ENCODE peak calls at places on chromosome X, in eight cellular contexts. One of them, this sample, is unnamed.

GRCh38 chrX:110442631-110443030 is 84.0 kb downstream of the RTL9 start:
- DNase-seq in activated CD4-positive, alpha-beta T cell treated with anti-CD3 and anti-CD28 coated beads, Interleukin-2, amount 10 ng/mL, durations not matched to agents 24 days and 14 days: no peak
- DNase-seq in substantia nigra: no peak
- DNase-seq in NCI-H2081: peak; percentile 23
- DNase-seq in H54: peak; percentile 57
- DNase-seq in left ventricle myocardium inferior: no peak
- DNase-seq in stimulated activated CD4-positive, alpha-beta T cell treated with anti-CD3 and anti-CD28 coated beads, Interleukin-15, amount 100 ng/mL, for 1 hour: no peak
- DNase-seq in activated T-helper 9 cell treated with anti-CD3 and anti-CD28 coated beads, Interleukin-2, amount 50 U/mL, for 16 hours: no peak
- DNase-seq in this sample: no peak

GRCh38 chrX:104681214-104681613 is 115.2 kb downstream of the IL1RAPL2 start:
- DNase-seq in activated CD4-positive, alpha-beta T cell treated with anti-CD3 and anti-CD28 coated beads, Interleukin-2, amount 10 ng/mL, durations not matched to agents 24 days and 14 days: no peak
- DNase-seq in substantia nigra: no peak
- DNase-seq in NCI-H2081: no peak
- DNase-seq in H54: no peak
- DNase-seq in left ventricle myocardium inferior: no peak
- DNase-seq in stimulated activated CD4-positive, alpha-beta T cell treated with anti-CD3 and anti-CD28 coated beads, Interleukin-15, amount 100 ng/mL, for 1 hour: no peak
- DNase-seq in activated T-helper 9 cell treated with anti-CD3 and anti-CD28 coated beads, Interleukin-2, amount 50 U/mL, for 16 hours: no peak
- DNase-seq in this sample: no peak

GRCh38 chrX:16491461-16491860 is 158.5 kb upstream of the S100G start:
- DNase-seq in activated CD4-positive, alpha-beta T cell treated with anti-CD3 and anti-CD28 coated beads, Interleukin-2, amount 10 ng/mL, durations not matched to agents 24 days and 14 days: no peak
- DNase-seq in substantia nigra: no peak
- DNase-seq in NCI-H2081: no peak
- DNase-seq in H54: no peak
- DNase-seq in left ventricle myocardium inferior: no peak
- DNase-seq in stimulated activated CD4-positive, alpha-beta T cell treated with anti-CD3 and anti-CD28 coated beads, Interleukin-15, amount 100 ng/mL, for 1 hour: no peak
- DNase-seq in activated T-helper 9 cell treated with anti-CD3 and anti-CD28 coated beads, Interleukin-2, amount 50 U/mL, for 16 hours: no peak
- DNase-seq in this sample: no peak

GRCh38 chrX:130039847-130040246 is 57.4 kb downstream of the BCORL1 start:
- DNase-seq in activated CD4-positive, alpha-beta T cell treated with anti-CD3 and anti-CD28 coated beads, Interleukin-2, amount 10 ng/mL, durations not matched to agents 24 days and 14 days: no peak
- DNase-seq in substantia nigra: no peak
- DNase-seq in NCI-H2081: no peak
- DNase-seq in H54: no peak
- DNase-seq in left ventricle myocardium inferior: no peak
- DNase-seq in stimulated activated CD4-positive, alpha-beta T cell treated with anti-CD3 and anti-CD28 coated beads, Interleukin-15, amount 100 ng/mL, for 1 hour: no peak
- DNase-seq in activated T-helper 9 cell treated with anti-CD3 and anti-CD28 coated beads, Interleukin-2, amount 50 U/mL, for 16 hours: no peak
- DNase-seq in this sample: no peak

GRCh38 chrX:105464611-105465010 is 244.1 kb upstream of the TEX13A start:
- DNase-seq in activated CD4-positive, alpha-beta T cell treated with anti-CD3 and anti-CD28 coated beads, Interleukin-2, amount 10 ng/mL, durations not matched to agents 24 days and 14 days: no peak
- DNase-seq in substantia nigra: no peak
- DNase-seq in NCI-H2081: no peak
- DNase-seq in H54: no peak
- DNase-seq in left ventricle myocardium inferior: no peak
- DNase-seq in stimulated activated CD4-positive, alpha-beta T cell treated with anti-CD3 and anti-CD28 coated beads, Interleukin-15, amount 100 ng/mL, for 1 hour: no peak
- DNase-seq in activated T-helper 9 cell treated with anti-CD3 and anti-CD28 coated beads, Interleukin-2, amount 50 U/mL, for 16 hours: no peak
- DNase-seq in this sample: no peak

GRCh38 chrX:65871671-65872311 is 168.1 kb downstream of the VSIG4 start:
- DNase-seq in activated CD4-positive, alpha-beta T cell treated with anti-CD3 and anti-CD28 coated beads, Interleukin-2, amount 10 ng/mL, durations not matched to agents 24 days and 14 days: no peak
- DNase-seq in substantia nigra: no peak
- DNase-seq in NCI-H2081: peak; percentile 77
- DNase-seq in H54: no peak
- DNase-seq in left ventricle myocardium inferior: no peak
- DNase-seq in stimulated activated CD4-positive, alpha-beta T cell treated with anti-CD3 and anti-CD28 coated beads, Interleukin-15, amount 100 ng/mL, for 1 hour: no peak
- DNase-seq in activated T-helper 9 cell treated with anti-CD3 and anti-CD28 coated beads, Interleukin-2, amount 50 U/mL, for 16 hours: no peak
- DNase-seq in this sample: no peak

GRCh38 chrX:155857561-155857960 is 23.6 kb upstream of the VAMP7 start:
- DNase-seq in activated CD4-positive, alpha-beta T cell treated with anti-CD3 and anti-CD28 coated beads, Interleukin-2, amount 10 ng/mL, durations not matched to agents 24 days and 14 days: no peak
- DNase-seq in substantia nigra: no peak
- DNase-seq in NCI-H2081: peak; percentile 8
- DNase-seq in H54: peak; percentile 3
- DNase-seq in left ventricle myocardium inferior: no peak
- DNase-seq in stimulated activated CD4-positive, alpha-beta T cell treated with anti-CD3 and anti-CD28 coated beads, Interleukin-15, amount 100 ng/mL, for 1 hour: no peak
- DNase-seq in activated T-helper 9 cell treated with anti-CD3 and anti-CD28 coated beads, Interleukin-2, amount 50 U/mL, for 16 hours: no peak
- DNase-seq in this sample: no peak

GRCh38 chrX:7448123-7448522 is 300.2 kb upstream of the PUDP start:
- DNase-seq in activated CD4-positive, alpha-beta T cell treated with anti-CD3 and anti-CD28 coated beads, Interleukin-2, amount 10 ng/mL, durations not matched to agents 24 days and 14 days: no peak
- DNase-seq in substantia nigra: no peak
- DNase-seq in NCI-H2081: no peak
- DNase-seq in H54: no peak
- DNase-seq in left ventricle myocardium inferior: no peak
- DNase-seq in stimulated activated CD4-positive, alpha-beta T cell treated with anti-CD3 and anti-CD28 coated beads, Interleukin-15, amount 100 ng/mL, for 1 hour: no peak
- DNase-seq in activated T-helper 9 cell treated with anti-CD3 and anti-CD28 coated beads, Interleukin-2, amount 50 U/mL, for 16 hours: no peak
- DNase-seq in this sample: no peak

GRCh38 chrX:154125356-154126040 is 18.5 kb upstream of the OPN1LW start:
- DNase-seq in activated CD4-positive, alpha-beta T cell treated with anti-CD3 and anti-CD28 coated beads, Interleukin-2, amount 10 ng/mL, durations not matched to agents 24 days and 14 days: no peak
- DNase-seq in substantia nigra: no peak
- DNase-seq in NCI-H2081: no peak
- DNase-seq in H54: no peak
- DNase-seq in left ventricle myocardium inferior: peak; percentile 49
- DNase-seq in stimulated activated CD4-positive, alpha-beta T cell treated with anti-CD3 and anti-CD28 coated beads, Interleukin-15, amount 100 ng/mL, for 1 hour: no peak
- DNase-seq in activated T-helper 9 cell treated with anti-CD3 and anti-CD28 coated beads, Interleukin-2, amount 50 U/mL, for 16 hours: no peak
- DNase-seq in this sample: no peak

GRCh38 chrX:126063984-126064383 is 102.1 kb downstream of the DCAF12L2 start:
- DNase-seq in activated CD4-positive, alpha-beta T cell treated with anti-CD3 and anti-CD28 coated beads, Interleukin-2, amount 10 ng/mL, durations not matched to agents 24 days and 14 days: no peak
- DNase-seq in substantia nigra: no peak
- DNase-seq in NCI-H2081: no peak
- DNase-seq in H54: no peak
- DNase-seq in left ventricle myocardium inferior: no peak
- DNase-seq in stimulated activated CD4-positive, alpha-beta T cell treated with anti-CD3 and anti-CD28 coated beads, Interleukin-15, amount 100 ng/mL, for 1 hour: no peak
- DNase-seq in activated T-helper 9 cell treated with anti-CD3 and anti-CD28 coated beads, Interleukin-2, amount 50 U/mL, for 16 hours: no peak
- DNase-seq in this sample: no peak

GRCh38 chrX:16023790-16024734 is 99.3 kb upstream of the GRPR start:
- DNase-seq in activated CD4-positive, alpha-beta T cell treated with anti-CD3 and anti-CD28 coated beads, Interleukin-2, amount 10 ng/mL, durations not matched to agents 24 days and 14 days: no peak
- DNase-seq in substantia nigra: no peak
- DNase-seq in NCI-H2081: no peak
- DNase-seq in H54: no peak
- DNase-seq in left ventricle myocardium inferior: no peak
- DNase-seq in stimulated activated CD4-positive, alpha-beta T cell treated with anti-CD3 and anti-CD28 coated beads, Interleukin-15, amount 100 ng/mL, for 1 hour: no peak
- DNase-seq in activated T-helper 9 cell treated with anti-CD3 and anti-CD28 coated beads, Interleukin-2, amount 50 U/mL, for 16 hours: no peak
- DNase-seq in this sample: no peak

GRCh38 chrX:112087545-112087944 is 5.0 kb upstream of the TRPC5 start:
- DNase-seq in activated CD4-positive, alpha-beta T cell treated with anti-CD3 and anti-CD28 coated beads, Interleukin-2, amount 10 ng/mL, durations not matched to agents 24 days and 14 days: no peak
- DNase-seq in substantia nigra: no peak
- DNase-seq in NCI-H2081: no peak
- DNase-seq in H54: no peak
- DNase-seq in left ventricle myocardium inferior: no peak
- DNase-seq in stimulated activated CD4-positive, alpha-beta T cell treated with anti-CD3 and anti-CD28 coated beads, Interleukin-15, amount 100 ng/mL, for 1 hour: no peak
- DNase-seq in activated T-helper 9 cell treated with anti-CD3 and anti-CD28 coated beads, Interleukin-2, amount 50 U/mL, for 16 hours: no peak
- DNase-seq in this sample: no peak

GRCh38 chrX:28177202-28177601 is 196.0 kb upstream of the DCAF8L1 start:
- DNase-seq in activated CD4-positive, alpha-beta T cell treated with anti-CD3 and anti-CD28 coated beads, Interleukin-2, amount 10 ng/mL, durations not matched to agents 24 days and 14 days: no peak
- DNase-seq in substantia nigra: no peak
- DNase-seq in NCI-H2081: peak; percentile 7
- DNase-seq in H54: no peak
- DNase-seq in left ventricle myocardium inferior: no peak
- DNase-seq in stimulated activated CD4-positive, alpha-beta T cell treated with anti-CD3 and anti-CD28 coated beads, Interleukin-15, amount 100 ng/mL, for 1 hour: no peak
- DNase-seq in activated T-helper 9 cell treated with anti-CD3 and anti-CD28 coated beads, Interleukin-2, amount 50 U/mL, for 16 hours: no peak
- DNase-seq in this sample: no peak

GRCh38 chrX:127038065-127038464 is 218.5 kb downstream of the PRR32 start:
- DNase-seq in activated CD4-positive, alpha-beta T cell treated with anti-CD3 and anti-CD28 coated beads, Interleukin-2, amount 10 ng/mL, durations not matched to agents 24 days and 14 days: no peak
- DNase-seq in substantia nigra: no peak
- DNase-seq in NCI-H2081: peak; percentile 25
- DNase-seq in H54: no peak
- DNase-seq in left ventricle myocardium inferior: no peak
- DNase-seq in stimulated activated CD4-positive, alpha-beta T cell treated with anti-CD3 and anti-CD28 coated beads, Interleukin-15, amount 100 ng/mL, for 1 hour: no peak
- DNase-seq in activated T-helper 9 cell treated with anti-CD3 and anti-CD28 coated beads, Interleukin-2, amount 50 U/mL, for 16 hours: no peak
- DNase-seq in this sample: no peak

GRCh38 chrX:40201486-40201885 is 103.7 kb upstream of the BCOR start:
- DNase-seq in activated CD4-positive, alpha-beta T cell treated with anti-CD3 and anti-CD28 coated beads, Interleukin-2, amount 10 ng/mL, durations not matched to agents 24 days and 14 days: peak; percentile 84
- DNase-seq in substantia nigra: no peak
- DNase-seq in NCI-H2081: no peak
- DNase-seq in H54: no peak
- DNase-seq in left ventricle myocardium inferior: no peak
- DNase-seq in stimulated activated CD4-positive, alpha-beta T cell treated with anti-CD3 and anti-CD28 coated beads, Interleukin-15, amount 100 ng/mL, for 1 hour: no peak
- DNase-seq in activated T-helper 9 cell treated with anti-CD3 and anti-CD28 coated beads, Interleukin-2, amount 50 U/mL, for 16 hours: no peak
- DNase-seq in this sample: no peak

GRCh38 chrX:7904557-7904956 is 22.7 kb downstream of the PNPLA4 start:
- DNase-seq in activated CD4-positive, alpha-beta T cell treated with anti-CD3 and anti-CD28 coated beads, Interleukin-2, amount 10 ng/mL, durations not matched to agents 24 days and 14 days: no peak
- DNase-seq in substantia nigra: no peak
- DNase-seq in NCI-H2081: no peak
- DNase-seq in H54: no peak
- DNase-seq in left ventricle myocardium inferior: no peak
- DNase-seq in stimulated activated CD4-positive, alpha-beta T cell treated with anti-CD3 and anti-CD28 coated beads, Interleukin-15, amount 100 ng/mL, for 1 hour: no peak
- DNase-seq in activated T-helper 9 cell treated with anti-CD3 and anti-CD28 coated beads, Interleukin-2, amount 50 U/mL, for 16 hours: no peak
- DNase-seq in this sample: no peak

GRCh38 chrX:2692221-2693122 is 1.4 kb downstream of the CD99 start:
- DNase-seq in activated CD4-positive, alpha-beta T cell treated with anti-CD3 and anti-CD28 coated beads, Interleukin-2, amount 10 ng/mL, durations not matched to agents 24 days and 14 days: peak; percentile 78
- DNase-seq in substantia nigra: no peak
- DNase-seq in NCI-H2081: no peak
- DNase-seq in H54: no peak
- DNase-seq in left ventricle myocardium inferior: peak; percentile 63
- DNase-seq in stimulated activated CD4-positive, alpha-beta T cell treated with anti-CD3 and anti-CD28 coated beads, Interleukin-15, amount 100 ng/mL, for 1 hour: no peak
- DNase-seq in activated T-helper 9 cell treated with anti-CD3 and anti-CD28 coated beads, Interleukin-2, amount 50 U/mL, for 16 hours: no peak
- DNase-seq in this sample: no peak

GRCh38 chrX:28278236-28278635 is 297.0 kb upstream of the DCAF8L1 start:
- DNase-seq in activated CD4-positive, alpha-beta T cell treated with anti-CD3 and anti-CD28 coated beads, Interleukin-2, amount 10 ng/mL, durations not matched to agents 24 days and 14 days: no peak
- DNase-seq in substantia nigra: no peak
- DNase-seq in NCI-H2081: no peak
- DNase-seq in H54: no peak
- DNase-seq in left ventricle myocardium inferior: no peak
- DNase-seq in stimulated activated CD4-positive, alpha-beta T cell treated with anti-CD3 and anti-CD28 coated beads, Interleukin-15, amount 100 ng/mL, for 1 hour: no peak
- DNase-seq in activated T-helper 9 cell treated with anti-CD3 and anti-CD28 coated beads, Interleukin-2, amount 50 U/mL, for 16 hours: no peak
- DNase-seq in this sample: no peak

GRCh38 chrX:140767646-140768045 is 58.1 kb downstream of the LINC00632 start:
- DNase-seq in activated CD4-positive, alpha-beta T cell treated with anti-CD3 and anti-CD28 coated beads, Interleukin-2, amount 10 ng/mL, durations not matched to agents 24 days and 14 days: no peak
- DNase-seq in substantia nigra: no peak
- DNase-seq in NCI-H2081: no peak
- DNase-seq in H54: no peak
- DNase-seq in left ventricle myocardium inferior: no peak
- DNase-seq in stimulated activated CD4-positive, alpha-beta T cell treated with anti-CD3 and anti-CD28 coated beads, Interleukin-15, amount 100 ng/mL, for 1 hour: no peak
- DNase-seq in activated T-helper 9 cell treated with anti-CD3 and anti-CD28 coated beads, Interleukin-2, amount 50 U/mL, for 16 hours: no peak
- DNase-seq in this sample: no peak

GRCh38 chrX:154378059-154378798 is 866 bp upstream of the EMD start:
- DNase-seq in activated CD4-positive, alpha-beta T cell treated with anti-CD3 and anti-CD28 coated beads, Interleukin-2, amount 10 ng/mL, durations not matched to agents 24 days and 14 days: no peak
- DNase-seq in substantia nigra: no peak
- DNase-seq in NCI-H2081: peak; percentile 44
- DNase-seq in H54: no peak
- DNase-seq in left ventricle myocardium inferior: peak; percentile 56
- DNase-seq in stimulated activated CD4-positive, alpha-beta T cell treated with anti-CD3 and anti-CD28 coated beads, Interleukin-15, amount 100 ng/mL, for 1 hour: peak; percentile 89
- DNase-seq in activated T-helper 9 cell treated with anti-CD3 and anti-CD28 coated beads, Interleukin-2, amount 50 U/mL, for 16 hours: no peak
- DNase-seq in this sample: peak; percentile 98

GRCh38 chrX:56429581-56429980 is 133.8 kb upstream of the UBQLN2 start:
- DNase-seq in activated CD4-positive, alpha-beta T cell treated with anti-CD3 and anti-CD28 coated beads, Interleukin-2, amount 10 ng/mL, durations not matched to agents 24 days and 14 days: no peak
- DNase-seq in substantia nigra: no peak
- DNase-seq in NCI-H2081: no peak
- DNase-seq in H54: no peak
- DNase-seq in left ventricle myocardium inferior: no peak
- DNase-seq in stimulated activated CD4-positive, alpha-beta T cell treated with anti-CD3 and anti-CD28 coated beads, Interleukin-15, amount 100 ng/mL, for 1 hour: no peak
- DNase-seq in activated T-helper 9 cell treated with anti-CD3 and anti-CD28 coated beads, Interleukin-2, amount 50 U/mL, for 16 hours: no peak
- DNase-seq in this sample: no peak

GRCh38 chrX:16839852-16840460 is 30.2 kb downstream of the RBBP7 start:
- DNase-seq in activated CD4-positive, alpha-beta T cell treated with anti-CD3 and anti-CD28 coated beads, Interleukin-2, amount 10 ng/mL, durations not matched to agents 24 days and 14 days: no peak
- DNase-seq in substantia nigra: no peak
- DNase-seq in NCI-H2081: no peak
- DNase-seq in H54: no peak
- DNase-seq in left ventricle myocardium inferior: no peak
- DNase-seq in stimulated activated CD4-positive, alpha-beta T cell treated with anti-CD3 and anti-CD28 coated beads, Interleukin-15, amount 100 ng/mL, for 1 hour: no peak
- DNase-seq in activated T-helper 9 cell treated with anti-CD3 and anti-CD28 coated beads, Interleukin-2, amount 50 U/mL, for 16 hours: no peak
- DNase-seq in this sample: no peak

GRCh38 chrX:15854080-15854655 is 445 bp downstream of the AP1S2 start:
- DNase-seq in activated CD4-positive, alpha-beta T cell treated with anti-CD3 and anti-CD28 coated beads, Interleukin-2, amount 10 ng/mL, durations not matched to agents 24 days and 14 days: peak; percentile 79
- DNase-seq in substantia nigra: peak; percentile 9
- DNase-seq in NCI-H2081: peak; percentile 18
- DNase-seq in H54: no peak
- DNase-seq in left ventricle myocardium inferior: peak; percentile 57
- DNase-seq in stimulated activated CD4-positive, alpha-beta T cell treated with anti-CD3 and anti-CD28 coated beads, Interleukin-15, amount 100 ng/mL, for 1 hour: peak; percentile 10
- DNase-seq in activated T-helper 9 cell treated with anti-CD3 and anti-CD28 coated beads, Interleukin-2, amount 50 U/mL, for 16 hours: peak; percentile 38
- DNase-seq in this sample: peak; percentile 58

GRCh38 chrX:153565996-153566580 is 32.9 kb downstream of the CCNQ start:
- DNase-seq in activated CD4-positive, alpha-beta T cell treated with anti-CD3 and anti-CD28 coated beads, Interleukin-2, amount 10 ng/mL, durations not matched to agents 24 days and 14 days: no peak
- DNase-seq in substantia nigra: no peak
- DNase-seq in NCI-H2081: no peak
- DNase-seq in H54: no peak
- DNase-seq in left ventricle myocardium inferior: no peak
- DNase-seq in stimulated activated CD4-positive, alpha-beta T cell treated with anti-CD3 and anti-CD28 coated beads, Interleukin-15, amount 100 ng/mL, for 1 hour: no peak
- DNase-seq in activated T-helper 9 cell treated with anti-CD3 and anti-CD28 coated beads, Interleukin-2, amount 50 U/mL, for 16 hours: no peak
- DNase-seq in this sample: no peak

GRCh38 chrX:139052461-139052860 is 340.9 kb upstream of the FGF13 start:
- DNase-seq in activated CD4-positive, alpha-beta T cell treated with anti-CD3 and anti-CD28 coated beads, Interleukin-2, amount 10 ng/mL, durations not matched to agents 24 days and 14 days: no peak
- DNase-seq in substantia nigra: no peak
- DNase-seq in NCI-H2081: no peak
- DNase-seq in H54: no peak
- DNase-seq in left ventricle myocardium inferior: no peak
- DNase-seq in stimulated activated CD4-positive, alpha-beta T cell treated with anti-CD3 and anti-CD28 coated beads, Interleukin-15, amount 100 ng/mL, for 1 hour: no peak
- DNase-seq in activated T-helper 9 cell treated with anti-CD3 and anti-CD28 coated beads, Interleukin-2, amount 50 U/mL, for 16 hours: no peak
- DNase-seq in this sample: no peak

GRCh38 chrX:76428243-76429130 is 977 bp downstream of the MAGEE1 start:
- DNase-seq in activated CD4-positive, alpha-beta T cell treated with anti-CD3 and anti-CD28 coated beads, Interleukin-2, amount 10 ng/mL, durations not matched to agents 24 days and 14 days: peak; percentile 80
- DNase-seq in substantia nigra: no peak
- DNase-seq in NCI-H2081: no peak
- DNase-seq in H54: no peak
- DNase-seq in left ventricle myocardium inferior: no peak
- DNase-seq in stimulated activated CD4-positive, alpha-beta T cell treated with anti-CD3 and anti-CD28 coated beads, Interleukin-15, amount 100 ng/mL, for 1 hour: no peak
- DNase-seq in activated T-helper 9 cell treated with anti-CD3 and anti-CD28 coated beads, Interleukin-2, amount 50 U/mL, for 16 hours: peak; percentile 16
- DNase-seq in this sample: peak; percentile 23

GRCh38 chrX:150084474-150085229 is 146.4 kb upstream of the EOLA2 start:
- DNase-seq in activated CD4-positive, alpha-beta T cell treated with anti-CD3 and anti-CD28 coated beads, Interleukin-2, amount 10 ng/mL, durations not matched to agents 24 days and 14 days: no peak
- DNase-seq in substantia nigra: no peak
- DNase-seq in NCI-H2081: no peak
- DNase-seq in H54: no peak
- DNase-seq in left ventricle myocardium inferior: no peak
- DNase-seq in stimulated activated CD4-positive, alpha-beta T cell treated with anti-CD3 and anti-CD28 coated beads, Interleukin-15, amount 100 ng/mL, for 1 hour: no peak
- DNase-seq in activated T-helper 9 cell treated with anti-CD3 and anti-CD28 coated beads, Interleukin-2, amount 50 U/mL, for 16 hours: no peak
- DNase-seq in this sample: no peak

GRCh38 chrX:69237228-69237627 is 72.0 kb upstream of the PJA1 start:
- DNase-seq in activated CD4-positive, alpha-beta T cell treated with anti-CD3 and anti-CD28 coated beads, Interleukin-2, amount 10 ng/mL, durations not matched to agents 24 days and 14 days: no peak
- DNase-seq in substantia nigra: no peak
- DNase-seq in NCI-H2081: no peak
- DNase-seq in H54: no peak
- DNase-seq in left ventricle myocardium inferior: no peak
- DNase-seq in stimulated activated CD4-positive, alpha-beta T cell treated with anti-CD3 and anti-CD28 coated beads, Interleukin-15, amount 100 ng/mL, for 1 hour: no peak
- DNase-seq in activated T-helper 9 cell treated with anti-CD3 and anti-CD28 coated beads, Interleukin-2, amount 50 U/mL, for 16 hours: no peak
- DNase-seq in this sample: no peak

GRCh38 chrX:2962346-2962745 is 33.2 kb upstream of the ARSD start:
- DNase-seq in activated CD4-positive, alpha-beta T cell treated with anti-CD3 and anti-CD28 coated beads, Interleukin-2, amount 10 ng/mL, durations not matched to agents 24 days and 14 days: no peak
- DNase-seq in substantia nigra: no peak
- DNase-seq in NCI-H2081: no peak
- DNase-seq in H54: no peak
- DNase-seq in left ventricle myocardium inferior: no peak
- DNase-seq in stimulated activated CD4-positive, alpha-beta T cell treated with anti-CD3 and anti-CD28 coated beads, Interleukin-15, amount 100 ng/mL, for 1 hour: no peak
- DNase-seq in activated T-helper 9 cell treated with anti-CD3 and anti-CD28 coated beads, Interleukin-2, amount 50 U/mL, for 16 hours: no peak
- DNase-seq in this sample: peak; percentile 31

GRCh38 chrX:153561337-153561736 is 37.6 kb downstream of the CCNQ start:
- DNase-seq in activated CD4-positive, alpha-beta T cell treated with anti-CD3 and anti-CD28 coated beads, Interleukin-2, amount 10 ng/mL, durations not matched to agents 24 days and 14 days: no peak
- DNase-seq in substantia nigra: no peak
- DNase-seq in NCI-H2081: no peak
- DNase-seq in H54: no peak
- DNase-seq in left ventricle myocardium inferior: no peak
- DNase-seq in stimulated activated CD4-positive, alpha-beta T cell treated with anti-CD3 and anti-CD28 coated beads, Interleukin-15, amount 100 ng/mL, for 1 hour: no peak
- DNase-seq in activated T-helper 9 cell treated with anti-CD3 and anti-CD28 coated beads, Interleukin-2, amount 50 U/mL, for 16 hours: no peak
- DNase-seq in this sample: no peak

GRCh38 chrX:11117751-11118150 is 6.6 kb downstream of the HCCS start:
- DNase-seq in activated CD4-positive, alpha-beta T cell treated with anti-CD3 and anti-CD28 coated beads, Interleukin-2, amount 10 ng/mL, durations not matched to agents 24 days and 14 days: no peak
- DNase-seq in substantia nigra: no peak
- DNase-seq in NCI-H2081: no peak
- DNase-seq in H54: no peak
- DNase-seq in left ventricle myocardium inferior: no peak
- DNase-seq in stimulated activated CD4-positive, alpha-beta T cell treated with anti-CD3 and anti-CD28 coated beads, Interleukin-15, amount 100 ng/mL, for 1 hour: no peak
- DNase-seq in activated T-helper 9 cell treated with anti-CD3 and anti-CD28 coated beads, Interleukin-2, amount 50 U/mL, for 16 hours: no peak
- DNase-seq in this sample: no peak

GRCh38 chrX:1507511-1508463 is 29.2 kb downstream of the P2RY8 start:
- DNase-seq in activated CD4-positive, alpha-beta T cell treated with anti-CD3 and anti-CD28 coated beads, Interleukin-2, amount 10 ng/mL, durations not matched to agents 24 days and 14 days: peak; percentile 58
- DNase-seq in substantia nigra: no peak
- DNase-seq in NCI-H2081: no peak
- DNase-seq in H54: no peak
- DNase-seq in left ventricle myocardium inferior: no peak
- DNase-seq in stimulated activated CD4-positive, alpha-beta T cell treated with anti-CD3 and anti-CD28 coated beads, Interleukin-15, amount 100 ng/mL, for 1 hour: no peak
- DNase-seq in activated T-helper 9 cell treated with anti-CD3 and anti-CD28 coated beads, Interleukin-2, amount 50 U/mL, for 16 hours: no peak
- DNase-seq in this sample: peak; percentile 45

GRCh38 chrX:128436397-128437103 is 384.3 kb upstream of the ACTRT1 start:
- DNase-seq in activated CD4-positive, alpha-beta T cell treated with anti-CD3 and anti-CD28 coated beads, Interleukin-2, amount 10 ng/mL, durations not matched to agents 24 days and 14 days: no peak
- DNase-seq in substantia nigra: no peak
- DNase-seq in NCI-H2081: peak; percentile 39
- DNase-seq in H54: no peak
- DNase-seq in left ventricle myocardium inferior: no peak
- DNase-seq in stimulated activated CD4-positive, alpha-beta T cell treated with anti-CD3 and anti-CD28 coated beads, Interleukin-15, amount 100 ng/mL, for 1 hour: no peak
- DNase-seq in activated T-helper 9 cell treated with anti-CD3 and anti-CD28 coated beads, Interleukin-2, amount 50 U/mL, for 16 hours: no peak
- DNase-seq in this sample: no peak

GRCh38 chrX:148629435-148629834 is 129.0 kb downstream of the AFF2 start:
- DNase-seq in activated CD4-positive, alpha-beta T cell treated with anti-CD3 and anti-CD28 coated beads, Interleukin-2, amount 10 ng/mL, durations not matched to agents 24 days and 14 days: no peak
- DNase-seq in substantia nigra: no peak
- DNase-seq in NCI-H2081: no peak
- DNase-seq in H54: no peak
- DNase-seq in left ventricle myocardium inferior: peak; percentile 20
- DNase-seq in stimulated activated CD4-positive, alpha-beta T cell treated with anti-CD3 and anti-CD28 coated beads, Interleukin-15, amount 100 ng/mL, for 1 hour: no peak
- DNase-seq in activated T-helper 9 cell treated with anti-CD3 and anti-CD28 coated beads, Interleukin-2, amount 50 U/mL, for 16 hours: no peak
- DNase-seq in this sample: no peak